ENCODE peak calls at places on chromosomes 13 and 19, in ten cellular contexts. One of them, this sample, is unnamed.
A peak's percentile ranks its signal among the peaks of the same experiment; 100 is the strongest.

GRCh38 chr19:8569066-8569761 is 8.0 kb downstream of the MYO1F start:
- DNase-seq in esophagus squamous epithelium: no peak
- DNase-seq in adrenal gland: peak; percentile 63
- DNase-seq in lower leg skin: peak; percentile 56
- DNase-seq in HCT116: peak; percentile 49
- DNase-seq in stomach: peak; percentile 44
- DNase-seq in heart left ventricle: no peak
- DNase-seq in tibial nerve: peak; percentile 50
- DNase-seq in A549: peak; percentile 64
- DNase-seq in erythroblast: peak; percentile 28
- DNase-seq in this sample: peak; percentile 84

GRCh38 chr19:33412617-33413425 is 39.3 kb downstream of the CEBPG start:
- DNase-seq in lower leg skin: no peak
- DNase-seq in esophagus squamous epithelium: no peak
- DNase-seq in adrenal gland: no peak
- DNase-seq in heart left ventricle: no peak
- DNase-seq in erythroblast: no peak
- DNase-seq in HCT116: no peak
- DNase-seq in stomach: no peak
- DNase-seq in A549: no peak
- DNase-seq in tibial nerve: no peak
- DNase-seq in this sample: no peak

GRCh38 chr13:67299731-67300130 is 69.6 kb upstream of the PCDH9 start:
- DNase-seq in adrenal gland: no peak
- DNase-seq in lower leg skin: no peak
- DNase-seq in esophagus squamous epithelium: no peak
- DNase-seq in stomach: no peak
- DNase-seq in A549: no peak
- DNase-seq in HCT116: no peak
- DNase-seq in erythroblast: no peak
- DNase-seq in tibial nerve: no peak
- DNase-seq in heart left ventricle: no peak
- DNase-seq in this sample: no peak

GRCh38 chr13:88068975-88069374 is 397.8 kb downstream of the SLITRK5 start:
- DNase-seq in heart left ventricle: no peak
- DNase-seq in adrenal gland: no peak
- DNase-seq in stomach: no peak
- DNase-seq in esophagus squamous epithelium: no peak
- DNase-seq in tibial nerve: no peak
- DNase-seq in erythroblast: peak; percentile 16
- DNase-seq in lower leg skin: no peak
- DNase-seq in A549: peak; percentile 5
- DNase-seq in HCT116: no peak
- DNase-seq in this sample: no peak

GRCh38 chr19:628168-628567 is 5.2 kb downstream of the POLRMT start:
- DNase-seq in adrenal gland: no peak
- DNase-seq in stomach: no peak
- DNase-seq in erythroblast: peak; percentile 43
- DNase-seq in HCT116: no peak
- DNase-seq in tibial nerve: no peak
- DNase-seq in heart left ventricle: no peak
- DNase-seq in esophagus squamous epithelium: no peak
- DNase-seq in lower leg skin: no peak
- DNase-seq in A549: no peak
- DNase-seq in this sample: no peak

GRCh38 chr19:4897146-4897545 is 5.5 kb downstream of the ARRDC5 start:
- DNase-seq in esophagus squamous epithelium: no peak
- DNase-seq in stomach: no peak
- DNase-seq in erythroblast: no peak
- DNase-seq in heart left ventricle: no peak
- DNase-seq in adrenal gland: no peak
- DNase-seq in tibial nerve: no peak
- DNase-seq in lower leg skin: no peak
- DNase-seq in A549: no peak
- DNase-seq in HCT116: no peak
- DNase-seq in this sample: no peak

GRCh38 chr19:441213-441823 is 19.5 kb downstream of the SHC2 start:
- DNase-seq in tibial nerve: no peak
- DNase-seq in erythroblast: no peak
- DNase-seq in esophagus squamous epithelium: no peak
- DNase-seq in heart left ventricle: no peak
- DNase-seq in lower leg skin: no peak
- DNase-seq in HCT116: no peak
- DNase-seq in stomach: no peak
- DNase-seq in A549: no peak
- DNase-seq in adrenal gland: no peak
- DNase-seq in this sample: no peak

GRCh38 chr13:103012611-103013010 is 53.6 kb downstream of the SLC10A2 start:
- DNase-seq in erythroblast: no peak
- DNase-seq in A549: no peak
- DNase-seq in stomach: no peak
- DNase-seq in heart left ventricle: no peak
- DNase-seq in tibial nerve: no peak
- DNase-seq in lower leg skin: no peak
- DNase-seq in adrenal gland: no peak
- DNase-seq in esophagus squamous epithelium: no peak
- DNase-seq in HCT116: no peak
- DNase-seq in this sample: no peak

GRCh38 chr19:34482380-34483250 is 1.1 kb downstream of the WTIP start:
- DNase-seq in heart left ventricle: no peak
- DNase-seq in tibial nerve: no peak
- DNase-seq in HCT116: no peak
- DNase-seq in erythroblast: no peak
- DNase-seq in A549: peak; percentile 64
- DNase-seq in lower leg skin: no peak
- DNase-seq in esophagus squamous epithelium: no peak
- DNase-seq in stomach: no peak
- DNase-seq in adrenal gland: no peak
- DNase-seq in this sample: no peak

GRCh38 chr13:20001351-20001750 is 42.8 kb downstream of the ZMYM2 start:
- DNase-seq in tibial nerve: no peak
- DNase-seq in stomach: no peak
- DNase-seq in A549: no peak
- DNase-seq in heart left ventricle: no peak
- DNase-seq in erythroblast: peak; percentile 23
- DNase-seq in adrenal gland: no peak
- DNase-seq in HCT116: no peak
- DNase-seq in esophagus squamous epithelium: no peak
- DNase-seq in lower leg skin: no peak
- DNase-seq in this sample: no peak

GRCh38 chr19:1968279-1969175 is 27.6 kb downstream of the CSNK1G2 start:
- DNase-seq in A549: no peak
- DNase-seq in HCT116: no peak
- DNase-seq in erythroblast: no peak
- DNase-seq in lower leg skin: no peak
- DNase-seq in adrenal gland: no peak
- DNase-seq in tibial nerve: no peak
- DNase-seq in stomach: no peak
- DNase-seq in esophagus squamous epithelium: no peak
- DNase-seq in heart left ventricle: no peak
- DNase-seq in this sample: no peak

GRCh38 chr13:42549555-42549941 is 24.4 kb upstream of the TNFSF11 start:
- DNase-seq in A549: no peak
- DNase-seq in esophagus squamous epithelium: no peak
- DNase-seq in stomach: no peak
- DNase-seq in tibial nerve: no peak
- DNase-seq in lower leg skin: no peak
- DNase-seq in erythroblast: no peak
- DNase-seq in HCT116: no peak
- DNase-seq in adrenal gland: no peak
- DNase-seq in heart left ventricle: no peak
- DNase-seq in this sample: no peak

GRCh38 chr19:48194041-48194871 is 23.8 kb downstream of the ZSWIM9 start:
- DNase-seq in tibial nerve: no peak
- DNase-seq in stomach: no peak
- DNase-seq in esophagus squamous epithelium: no peak
- DNase-seq in lower leg skin: no peak
- DNase-seq in heart left ventricle: no peak
- DNase-seq in adrenal gland: no peak
- DNase-seq in HCT116: no peak
- DNase-seq in erythroblast: peak; percentile 54
- DNase-seq in A549: no peak
- DNase-seq in this sample: no peak

GRCh38 chr19:2166741-2167738 is 3.3 kb downstream of the DOT1L start:
- DNase-seq in erythroblast: no peak
- DNase-seq in A549: peak; percentile 59
- DNase-seq in esophagus squamous epithelium: no peak
- DNase-seq in HCT116: no peak
- DNase-seq in lower leg skin: peak; percentile 66
- DNase-seq in tibial nerve: peak; percentile 61
- DNase-seq in adrenal gland: peak; percentile 88
- DNase-seq in stomach: peak; percentile 95
- DNase-seq in heart left ventricle: peak; percentile 87
- DNase-seq in this sample: peak; percentile 70

DNA sequence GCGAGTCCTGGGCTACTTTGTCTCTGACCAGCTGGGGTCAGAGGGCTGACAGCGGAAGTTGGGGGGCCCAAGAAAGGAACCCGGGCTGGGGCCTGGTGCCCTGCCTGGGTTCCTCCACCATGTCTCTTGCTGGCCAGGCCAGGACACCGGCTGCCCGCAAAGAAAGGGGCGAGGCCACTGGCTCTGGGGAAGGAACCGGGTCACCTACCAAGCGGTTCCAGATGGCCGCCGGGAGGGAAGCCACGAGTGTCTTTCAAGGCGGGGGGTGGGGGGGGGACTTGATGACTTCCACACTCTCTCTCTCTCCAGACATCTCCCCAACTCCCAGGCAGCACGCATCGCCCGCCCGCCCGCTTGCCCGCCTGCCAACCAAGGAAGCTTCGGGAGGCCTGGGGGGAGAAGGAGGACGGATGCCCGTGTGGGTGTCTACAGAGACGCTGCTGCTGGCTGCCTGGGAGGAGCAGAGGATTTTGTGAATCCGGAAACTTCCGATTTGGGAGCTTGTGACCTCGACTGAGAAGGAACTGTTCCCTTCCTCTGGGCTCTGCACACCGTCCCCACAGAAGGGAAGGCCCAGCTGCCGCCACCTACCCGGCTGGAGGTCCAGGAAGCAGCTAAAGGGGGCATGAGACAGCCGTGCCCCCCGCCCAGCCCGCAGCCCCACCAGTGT is 1.1 kb downstream of the PIP5K1C start:
- DNase-seq in heart left ventricle: peak; percentile 62
- DNase-seq in stomach: no peak
- DNase-seq in lower leg skin: peak; percentile 49
- DNase-seq in erythroblast: peak; percentile 61
- DNase-seq in adrenal gland: peak; percentile 59
- DNase-seq in tibial nerve: peak; percentile 52
- DNase-seq in A549: no peak
- DNase-seq in HCT116: no peak
- DNase-seq in esophagus squamous epithelium: no peak
- DNase-seq in this sample: peak; percentile 70
- TF ChIP-seq POLR2A in heart left ventricle: no peak
- TF ChIP-seq POLR2A in stomach: no peak
- TF ChIP-seq POLR2A in lower leg skin: no peak
- TF ChIP-seq POLR2A in erythroblast: no peak
- TF ChIP-seq POLR2A in adrenal gland: no peak
- TF ChIP-seq POLR2A in tibial nerve: peak; percentile 41
- TF ChIP-seq POLR2A in A549: no peak
- TF ChIP-seq POLR2A in HCT116: no peak
- TF ChIP-seq POLR2A in esophagus squamous epithelium: no peak
- TF ChIP-seq POLR2A in this sample: no peak

DNA sequence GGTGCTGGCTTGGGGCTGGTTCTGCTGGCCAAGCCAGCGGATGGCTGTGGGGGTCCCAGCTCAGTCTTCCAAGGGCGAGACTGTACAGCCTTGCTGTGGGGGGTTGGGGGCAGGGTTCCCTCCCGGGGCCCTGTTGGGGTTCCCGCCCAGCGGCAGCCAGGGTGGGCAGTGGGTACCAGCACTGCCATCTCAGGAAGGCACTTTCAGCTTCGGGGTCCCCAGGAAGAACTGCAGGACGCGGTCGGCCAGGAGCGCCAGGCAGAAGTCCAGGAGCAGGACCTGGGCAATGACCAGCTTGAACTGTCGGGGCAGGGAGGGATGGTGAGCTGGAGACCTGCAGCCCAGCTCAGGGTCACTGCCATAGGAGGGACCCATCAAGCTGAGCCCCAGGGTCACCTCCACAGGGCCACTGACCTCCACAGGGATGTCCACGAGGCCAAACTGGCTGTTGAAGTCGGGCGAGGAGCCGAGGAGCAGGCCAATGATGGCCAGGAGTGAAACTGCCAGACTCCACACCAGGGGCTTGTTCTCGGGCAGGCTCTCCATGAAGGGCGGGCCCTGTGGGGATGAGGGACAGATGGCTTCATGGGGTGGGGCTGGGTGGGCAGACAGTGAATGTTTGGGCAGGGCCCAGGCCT is 1.9 kb upstream of the GMIP start:
- DNase-seq in lower leg skin: no peak
- DNase-seq in stomach: no peak
- DNase-seq in HCT116: no peak
- DNase-seq in A549: no peak
- DNase-seq in heart left ventricle: no peak
- DNase-seq in tibial nerve: no peak
- DNase-seq in erythroblast: no peak
- DNase-seq in esophagus squamous epithelium: no peak
- DNase-seq in adrenal gland: no peak
- DNase-seq in this sample: no peak
- TF ChIP-seq POLR2A in lower leg skin: no peak
- TF ChIP-seq POLR2A in stomach: no peak
- TF ChIP-seq POLR2A in HCT116: no peak
- TF ChIP-seq POLR2A in A549: no peak
- TF ChIP-seq POLR2A in heart left ventricle: no peak
- TF ChIP-seq POLR2A in tibial nerve: no peak
- TF ChIP-seq POLR2A in erythroblast: no peak
- TF ChIP-seq POLR2A in esophagus squamous epithelium: no peak
- TF ChIP-seq POLR2A in adrenal gland: no peak
- TF ChIP-seq POLR2A in this sample: no peak

DNA sequence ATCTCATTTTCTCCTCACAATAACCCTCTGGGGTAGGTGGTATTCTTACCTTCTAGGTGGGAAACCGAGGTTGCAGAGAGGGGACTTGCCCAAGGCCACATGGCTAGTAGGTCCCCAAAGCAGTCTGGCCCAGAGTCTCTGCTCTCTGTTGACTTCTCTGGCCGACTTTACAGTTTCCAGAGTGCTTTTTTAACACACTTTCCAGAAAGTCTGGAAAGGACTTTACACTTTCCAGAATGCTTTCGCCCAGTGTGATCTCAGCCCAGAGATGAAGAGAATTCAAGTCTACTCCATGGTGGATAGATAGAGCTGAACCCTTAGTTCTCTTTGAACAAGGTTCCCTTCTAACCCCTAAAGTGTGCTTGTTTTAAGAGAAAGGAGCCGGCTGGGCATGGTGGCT is 12.2 kb downstream of the ARHGAP35 start:
- DNase-seq in lower leg skin: no peak
- DNase-seq in adrenal gland: no peak
- DNase-seq in A549: no peak
- DNase-seq in erythroblast: no peak
- DNase-seq in tibial nerve: no peak
- DNase-seq in HCT116: no peak
- DNase-seq in heart left ventricle: no peak
- DNase-seq in stomach: no peak
- DNase-seq in esophagus squamous epithelium: no peak
- DNase-seq in this sample: no peak
- TF ChIP-seq POLR2A in lower leg skin: no peak
- TF ChIP-seq POLR2A in adrenal gland: no peak
- TF ChIP-seq POLR2A in A549: no peak
- TF ChIP-seq POLR2A in erythroblast: no peak
- TF ChIP-seq POLR2A in tibial nerve: no peak
- TF ChIP-seq POLR2A in HCT116: no peak
- TF ChIP-seq POLR2A in heart left ventricle: no peak
- TF ChIP-seq POLR2A in stomach: no peak
- TF ChIP-seq POLR2A in esophagus squamous epithelium: no peak
- TF ChIP-seq POLR2A in this sample: no peak

GRCh38 chr19:53192771-53193533 is at the start of gene ZNF665:
- DNase-seq in adrenal gland: peak; percentile 93
- DNase-seq in erythroblast: peak; percentile 77
- DNase-seq in stomach: peak; percentile 90
- DNase-seq in heart left ventricle: peak; percentile 89
- DNase-seq in tibial nerve: peak; percentile 83
- DNase-seq in lower leg skin: peak; percentile 88
- DNase-seq in HCT116: no peak
- DNase-seq in A549: no peak
- DNase-seq in esophagus squamous epithelium: peak; percentile 61
- DNase-seq in this sample: peak; percentile 69
- TF ChIP-seq POLR2A in adrenal gland: no peak
- TF ChIP-seq POLR2A in erythroblast: peak; percentile 22
- TF ChIP-seq POLR2A in stomach: no peak
- TF ChIP-seq POLR2A in heart left ventricle: no peak
- TF ChIP-seq POLR2A in tibial nerve: peak; percentile 49
- TF ChIP-seq POLR2A in lower leg skin: peak; percentile 6
- TF ChIP-seq POLR2A in HCT116: no peak
- TF ChIP-seq POLR2A in A549: no peak
- TF ChIP-seq POLR2A in esophagus squamous epithelium: peak; percentile 57
- TF ChIP-seq POLR2A in this sample: peak; percentile 52